ENCODE peak calls at places on chromosomes 1 and 21, in eight cellular contexts. N is adrenal gland; C is AG10803; X is GM23248; A is ecto neural progenitor cell; P is B cell; Q is stimulated activated CD4-positive, alpha-beta T cell treated with anti-CD3 and anti-CD28 coated beads, Interleukin-2, amount 100 ng/mL, for 4 hours; S is osteocyte. O is an unnamed sample.
A peak's percentile ranks its signal among the peaks of the same experiment; 100 is the strongest.

GRCh38 chr1:195735140-195735539 is 873.1 kb downstream of the KCNT2 start:
- DNase-seq in N (no peak), C (no peak), X (no peak), A (no peak), P (no peak), Q (no peak), S (no peak), O (no peak)

GRCh38 chr1:44568128-44568900 is 106.0 kb downstream of the TMEM53 start:
- DNase-seq in N (no peak), C (no peak), X (no peak), A (no peak), P (no peak), Q (no peak), S (no peak), O (no peak)

GRCh38 chr1:3135073-3135745 is 66.2 kb downstream of the PRDM16 start:
- DNase-seq in N (no peak), C (no peak), X (no peak), A (no peak), P (no peak), Q (no peak), S (no peak), O (no peak)

GRCh38 chr1:100721502-100722205 is 2.1 kb downstream of the VCAM1 start:
- DNase-seq in N (peak; percentile 38), C (peak; percentile 97), X (peak; percentile 94), A (no peak), P (no peak), Q (no peak), S (no peak), O (no peak)

GRCh38 chr1:244552336-244552735 is 91.3 kb downstream of the CATSPERE start:
- DNase-seq in N (no peak), C (peak; percentile 17), X (peak; percentile 2), A (no peak), P (no peak), Q (no peak), S (no peak), O (no peak)

GRCh38 chr1:235971020-235971419 is 93.9 kb downstream of the NID1 start:
- DNase-seq in N (no peak), C (no peak), X (no peak), A (no peak), P (no peak), Q (no peak), S (no peak), O (no peak)

GRCh38 chr1:206547104-206547503 is 39.8 kb downstream of the RASSF5 start:
- DNase-seq in N (no peak), C (no peak), X (no peak), A (no peak), P (no peak), Q (no peak), S (no peak), O (no peak)

GRCh38 chr1:95002657-95003432 is 69.9 kb downstream of the ALG14 start:
- DNase-seq in N (peak; percentile 42), C (peak; percentile 38), X (peak; percentile 63), A (no peak), P (no peak), Q (no peak), S (no peak), O (no peak)

GRCh38 chr1:30713211-30713770 is 10.1 kb downstream of the MATN1 start:
- DNase-seq in N (no peak), C (peak; percentile 33), X (peak; percentile 73), A (no peak), P (no peak), Q (no peak), S (no peak), O (no peak)

GRCh38 chr1:8712413-8713229 is 104.8 kb downstream of the RERE start:
- DNase-seq in N (no peak), C (peak; percentile 89), X (peak; percentile 91), A (no peak), P (no peak), Q (no peak), S (no peak), O (no peak)

GRCh38 chr1:30331415-30332065 is 391.8 kb downstream of the MATN1 start:
- DNase-seq in N (no peak), C (no peak), X (no peak), A (peak; percentile 32), P (no peak), Q (no peak), S (no peak), O (peak; percentile 57)

GRCh38 chr1:30708361-30708728 is 15.0 kb downstream of the MATN1 start:
- DNase-seq in N (no peak), C (no peak), X (peak; percentile 21), A (no peak), P (no peak), Q (no peak), S (no peak), O (no peak)

GRCh38 chr1:172117800-172118199 is 276.5 kb downstream of the DNM3 start:
- DNase-seq in N (no peak), C (no peak), X (no peak), A (no peak), P (no peak), Q (no peak), S (no peak), O (no peak)

GRCh38 chr21:43866233-43866632 is 1.2 kb downstream of the AGPAT3 start:
- DNase-seq in N (peak; percentile 44), C (peak; percentile 60), X (peak; percentile 76), A (no peak), P (no peak), Q (peak; percentile 28), S (no peak), O (no peak)

GRCh38 chr21:33836408-33836807 is 79.2 kb downstream of the ATP5PO start:
- DNase-seq in N (peak; percentile 66), C (no peak), X (no peak), A (no peak), P (no peak), Q (no peak), S (no peak), O (no peak)

GRCh38 chr21:41501919-41502318 is 6.0 kb downstream of the TMPRSS2 start:
- DNase-seq in N (no peak), C (no peak), X (peak; percentile 21), A (no peak), P (no peak), Q (no peak), S (no peak), O (no peak)

GRCh38 chr1:66262233-66262632 is 271.7 kb upstream of the SGIP1 start:
- DNase-seq in N (no peak), C (peak; percentile 96), X (peak; percentile 93), A (no peak), P (no peak), Q (no peak), S (no peak), O (no peak)

GRCh38 chr1:22443332-22443731 is 8.3 kb upstream of the ZBTB40 start:
- DNase-seq in N (no peak), C (no peak), X (no peak), A (no peak), P (no peak), Q (no peak), S (no peak), O (no peak)

GRCh38 chr1:157404063-157404501 is 148.2 kb downstream of the FCRL5 start:
- DNase-seq in N (no peak), C (peak; percentile 18), X (no peak), A (no peak), P (no peak), Q (no peak), S (no peak), O (no peak)

O was measured in type B pancreatic cell.